ENCODE peak calls at places on chromosomes 2 and 18, in five cellular contexts. Q, J, P, Z and A are unnamed samples.

GRCh38 chr2:112257575-112257974 is 2.7 kb upstream of the ZC3H8 start:
- DNase-seq in P (no peak), Z (no peak), Q (no peak), J (no peak), A (no peak)

GRCh38 chr2:166891727-166892126 is 3.4 kb downstream of the XIRP2 start:
- DNase-seq in J (no peak), Z (no peak), P (no peak), Q (no peak), A (no peak)

GRCh38 chr18:64966667-64967066 is 784.1 kb upstream of the CDH7 start:
- DNase-seq in P (no peak), J (no peak), Q (no peak), Z (no peak), A (no peak)

GRCh38 chr2:61493523-61493942 is 22.6 kb upstream of the USP34 start:
- DNase-seq in Z (peak), J (no peak), Q (no peak), P (no peak), A (no peak)

GRCh38 chr18:25726278-25726677 is 364.1 kb downstream of the SS18 start:
- DNase-seq in J (no peak), Z (no peak), Q (no peak), P (no peak), A (no peak)

GRCh38 chr2:20475567-20475952 is 28.7 kb downstream of the RHOB start:
- DNase-seq in Z (no peak), P (no peak), Q (no peak), J (no peak), A (no peak)

GRCh38 chr2:133415210-133415876 is 152.9 kb downstream of the NCKAP5 start:
- DNase-seq in Q (no peak), Z (no peak), P (no peak), J (no peak), A (no peak)

GRCh38 chr2:181992776-181993175 is 7.1 kb downstream of the PPP1R1C start:
- DNase-seq in Z (no peak), P (no peak), J (no peak), Q (no peak), A (no peak)

GRCh38 chr2:221283896-221284295 is 288.2 kb downstream of the EPHA4 start:
- DNase-seq in J (no peak), P (no peak), Z (no peak), Q (no peak), A (no peak)

GRCh38 chr18:57640749-57641148 is 19.1 kb upstream of the NARS1 start:
- DNase-seq in Q (no peak), Z (no peak), P (no peak), J (no peak), A (no peak)

GRCh38 chr2:69173706-69174105 is 160.7 kb downstream of the ANTXR1 start:
- DNase-seq in J (no peak), P (no peak), Z (peak), Q (no peak), A (no peak)

GRCh38 chr2:171923206-171923605 is 945 bp downstream of the HAT1 start:
- DNase-seq in Z (peak), J (no peak), P (no peak), Q (no peak), A (no peak)
- H3K27ac ChIP-seq in Z (peak), J (peak), P (no peak), Q (peak), A (no peak)

DNA sequence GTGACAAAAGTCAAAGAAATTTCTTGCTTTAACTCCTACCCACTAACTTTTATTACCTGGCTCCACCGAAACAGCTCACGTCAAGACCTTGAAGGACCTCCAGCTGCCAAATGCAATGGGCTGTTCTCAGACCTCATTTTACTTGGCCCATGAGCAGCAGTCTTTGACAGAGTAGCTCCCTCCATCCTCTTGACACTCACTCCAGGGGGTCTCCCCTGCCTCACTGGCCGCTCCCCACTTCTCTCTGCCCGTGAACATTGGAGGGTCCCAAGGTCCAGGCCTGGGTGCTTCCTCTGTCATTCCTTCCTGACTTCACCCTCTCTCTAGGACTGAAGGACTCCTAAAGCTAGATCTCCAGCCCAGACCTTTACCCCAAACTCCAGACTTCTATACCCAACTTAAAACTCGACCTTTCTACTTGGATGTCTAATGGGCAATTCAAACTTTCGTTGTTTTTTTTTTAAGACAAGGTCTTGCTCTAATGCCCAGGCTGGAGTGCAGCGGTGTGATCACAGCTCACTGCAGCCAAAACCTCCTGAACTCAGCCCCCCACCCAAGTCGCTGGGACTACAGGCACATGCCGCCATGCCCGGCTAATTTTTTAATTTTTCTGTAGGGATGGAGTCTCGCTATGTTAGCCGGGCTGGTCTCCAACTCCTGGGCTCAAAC is 92.9 kb upstream of the ST3GAL5 start:
- DNase-seq in P (no peak), Q (no peak), J (no peak), Z (no peak), A (no peak)
- H3K27ac ChIP-seq in P (no peak), Q (no peak), J (no peak), Z (no peak), A (no peak)

GRCh38 chr2:38191516-38191915 is 115.6 kb upstream of the CYP1B1 start:
- DNase-seq in P (no peak), Q (no peak), J (no peak), Z (no peak), A (no peak)

GRCh38 chr2:38184964-38185603 is 109.1 kb upstream of the CYP1B1 start:
- DNase-seq in Z (peak), J (no peak), Q (no peak), P (no peak), A (no peak)

GRCh38 chr2:38190542-38191218 is 114.7 kb upstream of the CYP1B1 start:
- DNase-seq in P (no peak), Z (no peak), Q (no peak), J (no peak), A (no peak)

GRCh38 chr2:38192046-38192445 is 116.1 kb upstream of the CYP1B1 start:
- DNase-seq in Z (no peak), P (no peak), J (no peak), Q (no peak), A (no peak)

DNA sequence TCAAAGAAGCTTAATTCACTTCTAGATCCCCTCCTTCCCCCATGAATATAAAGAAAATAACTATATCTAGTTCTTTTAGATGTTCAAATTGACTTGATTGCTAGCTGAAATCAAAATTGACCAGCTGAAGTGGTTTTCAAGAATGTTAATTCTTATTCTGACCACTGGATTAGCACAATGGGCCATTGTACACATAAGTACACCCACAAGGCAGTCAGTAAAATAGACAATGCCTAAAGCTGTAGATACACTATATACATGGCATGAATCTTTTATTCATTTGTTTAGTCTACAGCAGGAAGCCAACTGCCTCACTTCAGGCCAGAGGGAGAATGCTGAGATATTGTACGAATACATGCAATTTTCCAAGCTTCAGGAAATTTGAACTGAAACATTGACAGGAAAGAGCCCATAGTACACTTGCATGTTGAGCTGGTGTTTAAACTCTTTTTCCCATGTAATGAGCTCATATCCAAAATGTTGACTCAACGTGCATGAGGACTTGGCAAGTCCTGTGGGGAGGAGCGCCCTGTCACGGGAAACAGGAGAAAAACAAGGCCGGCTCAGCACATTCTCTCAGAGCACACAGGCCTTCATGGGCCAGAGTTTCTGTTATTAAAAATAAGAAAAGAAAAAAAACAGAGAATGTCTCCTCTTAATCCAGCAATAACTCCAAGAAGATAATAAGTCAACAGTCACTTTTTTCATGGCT is 111.6 kb upstream of the CYP1B1 start:
- DNase-seq in Z (peak), Q (no peak), P (no peak), J (peak), A (no peak)
- H3K27ac ChIP-seq in Z (no peak), Q (no peak), P (no peak), J (peak), A (no peak)

DNA sequence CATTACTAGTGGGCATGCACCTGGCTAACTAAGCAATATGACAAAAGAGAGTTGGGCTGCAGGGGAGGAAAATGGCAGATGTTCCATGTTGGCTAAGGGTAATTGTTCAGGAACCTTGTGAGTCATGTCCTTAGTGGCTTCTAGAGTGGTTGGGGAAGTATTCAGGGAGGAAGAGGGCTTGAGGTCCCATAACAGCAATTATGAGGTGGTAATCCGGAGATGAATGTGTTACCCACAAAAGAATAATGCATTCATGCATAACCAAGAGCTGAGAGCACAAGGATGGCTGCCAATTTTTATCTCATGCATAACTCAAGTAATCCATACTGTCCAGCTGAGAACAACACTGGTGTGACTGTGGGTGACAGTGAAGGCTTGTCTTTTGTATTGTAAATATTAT is 42.9 kb downstream of the TMEFF2 start:
- DNase-seq in Z (no peak), Q (no peak), P (no peak), J (no peak), A (no peak)
- H3K27ac ChIP-seq in Z (no peak), Q (no peak), P (no peak), J (no peak), A (no peak)